ENCODE peak calls at places on chromosomes 6 and 20, in eight cellular contexts. D is ovary, F is body of pancreas, Z is esophagus squamous epithelium, J is glutamatergic neuron, L is RWPE1, Y is adrenal gland, K is neural progenitor cell. R is an unnamed sample.

GRCh38 chr6:33952016-33952415 is 148.2 kb upstream of the MLN start:
- DNase-seq in D (no peak), F (no peak), Z (no peak), J (no peak), L (no peak), Y (no peak), K (no peak), R (no peak)

GRCh38 chr6:9428416-9429172 is 986.3 kb downstream of the TFAP2A start:
- DNase-seq in D (no peak), F (no peak), Z (no peak), J (no peak), L (no peak), Y (no peak), K (no peak), R (no peak)

GRCh38 chr20:49381558-49382493 is 100.6 kb downstream of the KCNB1 start:
- DNase-seq in D (peak), F (peak), Z (no peak), J (no peak), L (peak), Y (peak), K (no peak), R (no peak)

GRCh38 chr6:106671651-106672050 is 42.3 kb downstream of the QRSL1 start:
- DNase-seq in D (no peak), F (no peak), Z (no peak), J (no peak), L (no peak), Y (no peak), K (no peak), R (no peak)

GRCh38 chr20:59725476-59726119 is 121.3 kb downstream of the PHACTR3 start:
- DNase-seq in D (no peak), F (no peak), Z (no peak), J (no peak), L (no peak), Y (no peak), K (no peak), R (no peak)

GRCh38 chr20:34328928-34329677 is 25.9 kb upstream of the AHCY start:
- DNase-seq in D (no peak), F (no peak), Z (no peak), J (no peak), L (no peak), Y (no peak), K (no peak), R (no peak)

GRCh38 chr6:105449756-105450390 is 47.0 kb upstream of the PREP start:
- DNase-seq in D (no peak), F (no peak), Z (no peak), J (no peak), L (no peak), Y (no peak), K (no peak), R (no peak)

GRCh38 chr20:31923388-31924271 is 28.2 kb downstream of the PDRG1 start:
- DNase-seq in D (no peak), F (no peak), Z (no peak), J (peak), L (no peak), Y (no peak), K (peak), R (no peak)

GRCh38 chr20:16576219-16576618 is 3.0 kb upstream of the KIF16B start:
- DNase-seq in D (no peak), F (no peak), Z (no peak), J (no peak), L (no peak), Y (no peak), K (peak), R (no peak)

GRCh38 chr6:107362271-107362604 is 97.1 kb downstream of the PDSS2 start:
- DNase-seq in D (no peak), F (no peak), Z (no peak), J (no peak), L (no peak), Y (no peak), K (no peak), R (no peak)

GRCh38 chr6:151627689-151628444 is 134.1 kb downstream of the CCDC170 start:
- DNase-seq in D (no peak), F (no peak), Z (no peak), J (no peak), L (peak), Y (no peak), K (no peak), R (no peak)

GRCh38 chr6:33914519-33915120 is 110.8 kb upstream of the MLN start:
- DNase-seq in D (no peak), F (no peak), Z (no peak), J (no peak), L (no peak), Y (no peak), K (no peak), R (no peak)

GRCh38 chr6:96450760-96451116 is 70.9 kb upstream of the UFL1 start:
- DNase-seq in D (no peak), F (no peak), Z (no peak), J (no peak), L (no peak), Y (no peak), K (no peak), R (no peak)

GRCh38 chr6:81561731-81562130 is 190.8 kb downstream of the TENT5A start:
- DNase-seq in D (no peak), F (no peak), Z (no peak), J (no peak), L (no peak), Y (no peak), K (no peak), R (no peak)

GRCh38 chr6:157956171-157956730 is 25.4 kb upstream of the SYNJ2 start:
- DNase-seq in D (no peak), F (no peak), Z (no peak), J (no peak), L (no peak), Y (no peak), K (no peak), R (no peak)

GRCh38 chr6:75932067-75932466 is 140.4 kb downstream of the IMPG1 start:
- DNase-seq in D (no peak), F (peak), Z (no peak), J (peak), L (peak), Y (no peak), K (peak), R (peak)

GRCh38 chr6:159931112-159931511 is 37.8 kb upstream of the IGF2R start:
- DNase-seq in D (no peak), F (no peak), Z (no peak), J (no peak), L (no peak), Y (no peak), K (no peak), R (no peak)

GRCh38 chr6:25005010-25005409 is 69.2 kb upstream of the RIPOR2 start:
- DNase-seq in D (no peak), F (no peak), Z (no peak), J (no peak), L (no peak), Y (no peak), K (no peak), R (no peak)

GRCh38 chr20:62085206-62085605 is 19.5 kb upstream of the TAF4 start:
- DNase-seq in D (no peak), F (no peak), Z (no peak), J (no peak), L (no peak), Y (no peak), K (no peak), R (no peak)

GRCh38 chr6:128036808-128037570 is 136.1 kb upstream of the THEMIS start:
- DNase-seq in D (no peak), F (no peak), Z (no peak), J (no peak), L (no peak), Y (no peak), K (no peak), R (no peak)

GRCh38 chr6:134002821-134003220 is 49.6 kb downstream of the SLC2A12 start:
- DNase-seq in D (no peak), F (no peak), Z (no peak), J (no peak), L (no peak), Y (no peak), K (no peak), R (no peak)

GRCh38 chr6:103193413-103193812 is 1666.3 kb downstream of the HACE1 start:
- DNase-seq in D (no peak), F (no peak), Z (no peak), J (no peak), L (no peak), Y (no peak), K (no peak), R (no peak)

GRCh38 chr6:170028629-170029345 is 262.1 kb downstream of the DLL1 start:
- DNase-seq in D (no peak), F (peak), Z (no peak), J (peak), L (no peak), Y (no peak), K (no peak), R (no peak)

GRCh38 chr6:90537723-90538407 is 49.0 kb downstream of the MAP3K7 start:
- DNase-seq in D (no peak), F (no peak), Z (no peak), J (no peak), L (no peak), Y (no peak), K (no peak), R (no peak)

GRCh38 chr6:135506270-135506997 is 8.9 kb upstream of the AHI1 start:
- DNase-seq in D (no peak), F (no peak), Z (no peak), J (no peak), L (peak), Y (no peak), K (peak), R (no peak)

GRCh38 chr6:89605861-89606260 is 32.7 kb downstream of the LYRM2 start:
- DNase-seq in D (no peak), F (no peak), Z (no peak), J (no peak), L (no peak), Y (no peak), K (no peak), R (no peak)

GRCh38 chr6:2448826-2449571 is 203.6 kb upstream of the GMDS start:
- DNase-seq in D (no peak), F (peak), Z (no peak), J (peak), L (peak), Y (peak), K (peak), R (peak)

GRCh38 chr6:22062807-22063408 is 233.9 kb downstream of the PRL start:
- DNase-seq in D (peak), F (no peak), Z (no peak), J (no peak), L (no peak), Y (no peak), K (no peak), R (no peak)

GRCh38 chr6:53410508-53411258 is 61.9 kb upstream of the ELOVL5 start:
- DNase-seq in D (no peak), F (peak), Z (peak), J (peak), L (peak), Y (peak), K (no peak), R (no peak)

GRCh38 chr6:40626886-40627285 is 39.7 kb upstream of the LRFN2 start:
- DNase-seq in D (no peak), F (no peak), Z (no peak), J (no peak), L (peak), Y (no peak), K (no peak), R (no peak)

GRCh38 chr6:2739335-2739734 is 11.4 kb downstream of the MYLK4 start:
- DNase-seq in D (no peak), F (no peak), Z (no peak), J (no peak), L (peak), Y (no peak), K (no peak), R (no peak)

GRCh38 chr6:106974999-106975698 is 620 bp upstream of the CD24 start:
- DNase-seq in D (no peak), F (peak), Z (peak), J (peak), L (peak), Y (peak), K (peak), R (peak)

GRCh38 chr6:69953491-69953890 is 87.1 kb downstream of the COL19A1 start:
- DNase-seq in D (no peak), F (peak), Z (no peak), J (peak), L (no peak), Y (no peak), K (no peak), R (no peak)

GRCh38 chr20:43914697-43915208 is at the start of gene TOX2:
- DNase-seq in D (no peak), F (no peak), Z (no peak), J (peak), L (peak), Y (peak), K (peak), R (peak)

GRCh38 chr6:25006565-25007001 is 70.8 kb upstream of the RIPOR2 start:
- DNase-seq in D (no peak), F (peak), Z (peak), J (no peak), L (peak), Y (peak), K (no peak), R (no peak)

DNA sequence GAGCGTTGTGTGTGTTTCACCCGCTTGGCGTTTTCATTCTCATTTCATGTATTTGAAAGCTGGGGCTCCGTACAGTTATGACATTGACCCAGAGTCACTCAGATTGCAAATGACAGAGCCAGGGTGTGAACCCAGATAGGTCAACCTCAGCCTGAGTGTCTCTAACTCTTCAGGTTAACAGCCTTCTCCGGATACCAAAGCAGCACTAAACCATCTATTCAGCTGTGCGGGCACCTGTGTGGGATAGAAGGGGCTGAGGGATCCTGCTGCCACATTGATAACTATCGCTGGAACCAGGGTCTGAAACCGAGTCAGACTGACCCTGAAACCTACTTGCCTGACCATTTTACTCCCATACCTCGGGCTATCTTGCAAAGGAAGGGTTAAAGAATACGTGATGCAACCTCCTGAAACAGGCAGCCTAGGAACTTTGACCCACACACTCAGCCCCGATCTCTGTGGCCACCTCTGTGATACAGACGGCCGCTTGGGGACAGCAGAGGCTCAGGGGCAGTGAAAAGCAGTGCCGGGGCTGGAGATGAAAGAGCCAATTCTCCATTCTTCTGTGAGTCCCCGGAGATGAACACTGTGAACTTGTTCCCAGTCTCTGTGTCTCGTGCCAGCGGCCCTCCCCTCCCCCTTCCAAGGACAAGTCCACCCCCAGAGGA is 233.5 kb upstream of the QKI start:
- DNase-seq in D (no peak), F (peak), Z (no peak), J (peak), L (peak), Y (peak), K (peak), R (peak)
- TF ChIP-seq CTCF in D (no peak), F (peak), Z (peak), J (no peak), L (no peak), Y (peak), K (peak), R (peak)

DNA sequence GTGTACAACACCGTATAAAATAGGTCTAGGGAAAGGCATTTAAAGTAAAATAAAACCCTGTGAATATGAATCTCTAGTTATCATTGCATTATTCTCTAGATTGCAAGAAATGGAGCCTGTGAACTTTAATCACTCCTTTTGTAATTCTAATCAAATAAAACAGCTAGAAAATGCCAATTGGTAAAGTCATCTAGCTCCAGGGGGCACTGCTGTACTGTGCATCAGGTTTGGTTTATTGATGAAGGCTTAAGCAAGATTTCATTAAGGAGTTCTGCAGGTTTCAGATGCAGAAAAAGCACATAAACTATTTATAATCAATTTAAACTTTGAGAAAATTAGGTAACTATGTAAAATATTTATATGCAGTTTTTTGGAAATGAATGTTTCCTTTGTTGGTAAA is 645.0 kb downstream of the PHF3 start:
- DNase-seq in D (no peak), F (no peak), Z (no peak), J (peak), L (peak), Y (no peak), K (peak), R (peak)
- TF ChIP-seq CTCF in D (no peak), F (no peak), Z (no peak), J (peak), L (peak), Y (peak), K (peak), R (peak)

GRCh38 chr20:54131675-54132611 is 41.8 kb downstream of the CYP24A1 start:
- DNase-seq in D (no peak), F (no peak), Z (no peak), J (no peak), L (no peak), Y (no peak), K (peak), R (no peak)
- TF ChIP-seq CTCF in D (no peak), F (no peak), Z (no peak), J (no peak), L (no peak), Y (no peak), K (no peak), R (no peak)

GRCh38 chr6:168908887-168909286 is 344.8 kb downstream of the THBS2 start:
- DNase-seq in D (no peak), F (no peak), Z (no peak), J (no peak), L (no peak), Y (no peak), K (no peak), R (no peak)
- TF ChIP-seq CTCF in D (peak), F (no peak), Z (no peak), J (no peak), L (no peak), Y (no peak), K (no peak), R (no peak)

GRCh38 chr6:114327074-114327473 is 15.7 kb downstream of the HS3ST5 start:
- DNase-seq in D (no peak), F (no peak), Z (no peak), J (no peak), L (no peak), Y (no peak), K (no peak), R (no peak)
- TF ChIP-seq CTCF in D (no peak), F (no peak), Z (no peak), J (no peak), L (no peak), Y (no peak), K (peak), R (peak)